ENCODE peak calls at places on chromosomes 5 and 9, in five cellular contexts. F is H1, Y is K562, C is GM12878, M is HepG2. X is an unnamed sample.

GRCh38 chr5:141882594-141883183 is 4.5 kb upstream of the PCDH1 start:
- DNase-seq in C (no peak), M (peak), Y (peak), F (peak), X (no peak)

GRCh38 chr9:33686942-33687341 is 108.4 kb upstream of the PRSS3 start:
- DNase-seq in M (no peak), C (no peak), Y (no peak), F (no peak), X (no peak)

GRCh38 chr9:99726758-99727157 is 94.9 kb upstream of the NR4A3 start:
- DNase-seq in F (no peak), Y (no peak), M (no peak), C (no peak), X (no peak)

GRCh38 chr9:91727316-91727861 is 222.6 kb downstream of the ROR2 start:
- DNase-seq in C (no peak), M (peak), F (peak), Y (peak), X (peak)

GRCh38 chr5:156556666-156557401 is 229.9 kb downstream of the SGCD start:
- DNase-seq in F (no peak), Y (no peak), C (no peak), M (no peak), X (no peak)

GRCh38 chr5:179967489-179967888 is 59.8 kb upstream of the TBC1D9B start:
- DNase-seq in F (no peak), Y (no peak), C (no peak), M (peak), X (no peak)

GRCh38 chr9:132141364-132141947 is 20.4 kb upstream of the NTNG2 start:
- DNase-seq in C (no peak), Y (no peak), M (no peak), F (peak), X (no peak)

GRCh38 chr9:3951266-3951665 is 348.6 kb downstream of the GLIS3 start:
- DNase-seq in F (no peak), Y (no peak), C (no peak), M (no peak), X (no peak)

GRCh38 chr9:126327016-126327749 is 554 bp downstream of the MVB12B start:
- DNase-seq in Y (no peak), M (no peak), C (no peak), F (peak), X (no peak)

GRCh38 chr9:86202338-86202882 is 57.0 kb downstream of the C9orf153 start:
- DNase-seq in C (peak), F (no peak), M (peak), Y (peak), X (peak)

GRCh38 chr5:42965934-42966333 is 74.2 kb downstream of the ANXA2R start:
- DNase-seq in C (no peak), M (no peak), Y (no peak), F (no peak), X (no peak)

GRCh38 chr9:134187110-134187531 is 22.8 kb upstream of the RNU6ATAC start:
- DNase-seq in C (no peak), Y (no peak), F (no peak), M (no peak), X (no peak)

GRCh38 chr9:35808433-35808832 is 3.6 kb downstream of the SPAG8 start:
- DNase-seq in M (no peak), Y (no peak), C (no peak), F (no peak), X (no peak)

GRCh38 chr5:142697356-142697807 is 11.5 kb upstream of the FGF1 start:
- DNase-seq in Y (no peak), F (no peak), M (no peak), C (no peak), X (no peak)

GRCh38 chr9:112029921-112030444 is 133.4 kb downstream of the UGCG start:
- DNase-seq in Y (no peak), F (no peak), M (peak), C (no peak), X (no peak)

GRCh38 chr5:72109625-72110024 is 2.4 kb downstream of the MAP1B start:
- DNase-seq in C (no peak), Y (peak), F (no peak), M (no peak), X (no peak)

GRCh38 chr9:93126825-93127368 is 7.2 kb downstream of the NINJ1 start:
- DNase-seq in M (peak), C (no peak), F (no peak), Y (no peak), X (no peak)

GRCh38 chr9:36276840-36277239 is 18.6 kb upstream of the GNE start:
- DNase-seq in F (no peak), Y (peak), C (no peak), M (peak), X (no peak)

GRCh38 chr5:112735702-112736101 is 2.0 kb upstream of the APC start:
- DNase-seq in F (no peak), Y (no peak), C (no peak), M (no peak), X (no peak)

GRCh38 chr9:28926311-28926710 is 1353.0 kb upstream of the C9orf72 start:
- DNase-seq in M (no peak), Y (no peak), C (no peak), F (no peak), X (no peak)

GRCh38 chr5:40409600-40409999 is 270.1 kb upstream of the PTGER4 start:
- DNase-seq in M (no peak), C (no peak), Y (no peak), F (no peak), X (no peak)

GRCh38 chr9:137499858-137500661 is 40.9 kb upstream of the NSMF start:
- DNase-seq in F (no peak), M (no peak), C (no peak), Y (no peak), X (no peak)

GRCh38 chr5:136276946-136277345 is 84.0 kb upstream of the SMIM32 start:
- DNase-seq in M (no peak), Y (no peak), F (no peak), C (no peak), X (no peak)

GRCh38 chr5:174622067-174622466 is 102.3 kb upstream of the MSX2 start:
- DNase-seq in Y (no peak), M (no peak), F (no peak), C (no peak), X (no peak)

GRCh38 chr9:20854444-20854843 is 170.4 kb downstream of the FOCAD start:
- DNase-seq in M (no peak), C (no peak), F (no peak), Y (no peak), X (no peak)

GRCh38 chr5:56414056-56414455 is 180.9 kb upstream of the ANKRD55 start:
- DNase-seq in M (no peak), Y (no peak), C (no peak), F (no peak), X (no peak)

DNA sequence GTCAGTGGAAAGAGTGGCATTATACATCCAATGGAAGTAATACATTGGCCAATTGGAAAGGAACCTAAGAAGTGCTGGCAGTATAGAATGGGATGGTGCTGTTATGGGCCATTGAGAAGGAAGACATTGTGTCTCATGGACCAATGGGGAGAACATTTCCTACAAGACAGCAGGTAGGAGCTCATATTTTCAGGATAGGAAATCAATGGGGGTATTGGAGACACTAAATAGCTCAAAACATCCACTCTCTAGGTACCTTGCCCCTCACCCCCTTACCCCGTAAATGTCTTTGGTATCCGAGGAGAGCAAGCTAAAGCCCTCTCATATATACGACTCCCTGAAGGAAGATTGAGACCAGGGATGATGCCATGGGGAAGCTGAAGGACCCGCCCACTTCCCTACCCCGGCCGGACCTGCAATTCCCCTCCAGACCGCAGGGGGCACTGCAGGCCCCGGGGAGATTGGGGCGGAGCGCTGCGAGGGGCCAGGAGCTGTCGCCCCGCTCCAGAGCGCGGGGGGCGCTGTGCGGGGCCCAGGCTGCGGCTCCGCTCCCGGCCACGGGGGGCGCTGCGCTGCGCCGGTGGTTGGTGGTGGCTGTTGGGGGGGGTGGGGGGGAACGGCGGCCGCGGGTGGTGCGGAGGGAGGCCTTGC is at the start of gene KDM3B:
- DNase-seq in F (peak), M (peak), C (peak), Y (peak), X (peak)
- TF ChIP-seq POLR2AphosphoS5 in F (peak), M (no peak), C (no peak), Y (no peak), X (peak)

DNA sequence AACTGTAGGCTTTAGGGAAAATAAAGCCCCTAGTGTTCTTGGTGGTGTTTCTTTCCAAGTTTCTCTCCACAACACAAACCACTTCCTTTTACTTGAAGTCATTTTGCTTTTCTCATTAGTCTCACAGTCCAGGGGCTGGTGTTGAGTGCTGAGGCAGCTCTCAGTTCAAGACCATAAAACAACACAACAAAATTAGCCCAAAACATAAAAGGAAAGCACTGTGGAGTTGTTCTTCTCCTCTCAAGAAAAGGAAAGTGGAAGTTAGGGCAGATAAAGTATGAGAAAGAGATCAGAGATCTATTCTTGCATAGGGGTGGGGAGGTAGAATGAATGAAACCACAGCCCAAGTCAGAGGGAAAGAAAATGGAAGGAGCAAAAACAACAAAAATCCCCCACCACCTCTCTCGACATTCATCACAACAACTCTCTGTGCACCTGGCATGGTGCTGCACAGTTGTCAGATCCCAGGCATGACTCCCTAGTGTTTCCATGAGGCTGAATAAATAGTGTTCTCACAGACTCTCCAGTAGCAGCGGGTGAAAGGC is 569.9 kb downstream of the RAB3C start:
- DNase-seq in C (no peak), M (no peak), Y (no peak), F (no peak), X (no peak)
- TF ChIP-seq ZNF274 in C (no peak), M (no peak), Y (no peak), F (no peak), X (no peak)

DNA sequence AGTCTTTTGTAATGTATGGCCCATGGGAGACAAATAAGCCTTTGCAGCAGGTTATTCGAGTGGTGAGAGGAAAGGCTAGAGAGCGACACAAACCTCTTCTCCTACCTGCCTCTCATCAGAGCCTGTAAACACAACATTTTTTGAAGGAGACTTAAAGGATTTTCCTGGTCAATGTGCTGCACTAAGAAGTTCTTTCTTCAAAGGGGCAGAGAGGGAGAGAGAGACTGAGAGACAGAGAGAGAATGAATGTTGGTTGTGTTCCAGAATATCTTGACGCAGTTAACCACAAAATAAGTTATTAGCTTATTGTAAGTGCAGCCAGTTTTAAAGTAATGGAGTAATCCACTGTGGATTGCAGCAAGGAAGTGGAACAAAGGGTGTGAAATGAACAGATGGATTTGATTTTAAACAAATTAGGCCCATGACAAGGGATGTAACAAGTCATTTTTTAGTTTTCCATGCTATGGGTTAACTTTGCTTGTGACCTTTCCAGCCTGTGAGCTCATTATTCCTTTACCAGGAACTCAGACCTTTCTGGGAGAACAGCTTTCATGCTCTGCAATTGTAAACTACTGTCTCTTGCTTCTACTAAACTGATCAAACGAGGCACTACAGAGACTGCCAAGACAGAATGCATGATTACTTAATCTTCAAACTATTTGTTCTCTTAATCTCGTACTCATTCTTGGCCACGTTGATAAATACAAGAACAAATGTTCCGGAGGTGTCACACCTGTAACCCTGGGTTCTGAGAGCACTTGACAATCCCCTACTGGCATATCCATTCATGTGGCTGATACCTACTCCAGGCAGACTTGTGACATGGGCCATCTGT is 131.2 kb downstream of the TLE1 start:
- DNase-seq in Y (no peak), F (no peak), C (no peak), M (no peak), X (no peak)
- TF ChIP-seq POLR2AphosphoS5 in Y (no peak), F (no peak), C (no peak), M (no peak), X (no peak)

DNA sequence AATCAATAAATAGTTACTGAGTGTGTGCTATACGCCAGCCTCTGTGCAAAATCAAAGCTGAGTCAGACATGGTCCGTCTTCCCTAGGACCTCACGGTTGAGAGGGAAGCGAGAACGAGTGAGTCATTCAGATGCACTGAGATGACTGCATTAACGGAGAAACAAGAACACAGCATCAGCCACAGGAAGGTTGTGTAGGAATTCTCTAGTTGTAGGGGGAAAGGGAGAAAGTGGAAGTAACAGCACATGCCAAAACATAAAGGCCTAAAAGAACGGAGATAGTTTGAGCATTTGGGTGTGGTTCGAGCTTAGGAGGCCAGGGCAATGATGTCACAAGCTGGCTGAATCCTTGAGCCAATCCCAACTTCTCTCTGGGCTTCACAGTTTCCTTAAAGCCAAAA is 441.8 kb upstream of the BRINP1 start:
- DNase-seq in F (no peak), C (no peak), Y (no peak), M (no peak), X (no peak)
- TF ChIP-seq ZNF274 in F (no peak), C (no peak), Y (no peak), M (no peak), X (no peak)

GRCh38 chr9:79731483-79731882 is 159.7 kb downstream of the TLE4 start:
- DNase-seq in C (peak), M (no peak), F (no peak), Y (no peak), X (no peak)
- TF ChIP-seq POLR2AphosphoS5 in C (no peak), M (no peak), F (no peak), Y (no peak), X (no peak)

GRCh38 chr9:130199605-130200004 is 27.4 kb downstream of the NCS1 start:
- DNase-seq in C (no peak), F (no peak), Y (no peak), M (no peak), X (no peak)
- TF ChIP-seq ZNF274 in C (no peak), F (no peak), Y (no peak), M (no peak), X (no peak)

GRCh38 chr9:68705636-68706578 is 867 bp downstream of the PIP5K1B start:
- DNase-seq in M (peak), F (peak), Y (peak), C (no peak), X (no peak)

GRCh38 chr9:68708089-68708488 is 3.0 kb downstream of the PIP5K1B start:
- DNase-seq in F (no peak), M (no peak), C (no peak), Y (no peak), X (no peak)

GRCh38 chr9:68708513-68708912 is 3.5 kb downstream of the PIP5K1B start:
- DNase-seq in F (no peak), Y (no peak), M (no peak), C (no peak), X (no peak)

GRCh38 chr9:68704804-68705635 is at the start of gene PIP5K1B:
- DNase-seq in M (peak), Y (peak), F (peak), C (no peak), X (no peak)

DNA sequence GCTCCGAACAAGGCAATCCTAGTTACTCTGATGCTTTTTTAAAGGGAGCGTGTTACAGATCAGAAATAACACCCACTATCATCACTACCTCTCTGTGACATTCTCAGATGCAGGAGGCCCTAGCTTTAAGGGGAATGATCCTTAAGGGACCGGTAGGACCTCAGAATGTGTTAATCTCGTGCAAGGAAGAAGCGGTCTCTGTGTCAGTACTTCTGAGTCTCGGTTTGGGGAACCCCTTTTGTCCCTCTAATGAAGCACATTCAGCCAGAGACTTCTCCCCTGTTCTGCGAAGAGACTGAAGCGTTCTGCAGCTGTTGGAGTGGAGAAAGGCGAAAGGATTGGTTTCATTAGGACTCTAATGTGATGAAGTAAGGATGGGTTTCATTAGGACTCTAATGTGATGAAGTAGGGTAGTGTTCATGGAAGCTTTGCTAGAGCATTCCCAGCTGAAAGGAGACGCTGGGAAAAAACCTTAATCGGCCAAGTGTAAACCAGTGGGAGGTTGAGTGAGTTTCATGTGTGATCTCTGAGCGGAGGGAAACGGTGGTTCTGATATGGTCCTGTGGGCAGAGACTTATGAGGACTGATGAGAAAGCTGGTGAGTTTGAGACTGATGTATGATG is 1.6 kb downstream of the PIP5K1B start:
- DNase-seq in Y (no peak), M (no peak), C (peak), F (no peak), X (no peak)
- TF ChIP-seq POLR2AphosphoS5 in Y (no peak), M (no peak), C (no peak), F (no peak), X (no peak)

GRCh38 chr9:12813960-12814876 is 39.4 kb downstream of the LURAP1L start:
- DNase-seq in Y (peak), F (no peak), C (no peak), M (peak), X (peak)
- TF ChIP-seq ZNF274 in Y (no peak), F (no peak), C (no peak), M (no peak), X (no peak)

DNA sequence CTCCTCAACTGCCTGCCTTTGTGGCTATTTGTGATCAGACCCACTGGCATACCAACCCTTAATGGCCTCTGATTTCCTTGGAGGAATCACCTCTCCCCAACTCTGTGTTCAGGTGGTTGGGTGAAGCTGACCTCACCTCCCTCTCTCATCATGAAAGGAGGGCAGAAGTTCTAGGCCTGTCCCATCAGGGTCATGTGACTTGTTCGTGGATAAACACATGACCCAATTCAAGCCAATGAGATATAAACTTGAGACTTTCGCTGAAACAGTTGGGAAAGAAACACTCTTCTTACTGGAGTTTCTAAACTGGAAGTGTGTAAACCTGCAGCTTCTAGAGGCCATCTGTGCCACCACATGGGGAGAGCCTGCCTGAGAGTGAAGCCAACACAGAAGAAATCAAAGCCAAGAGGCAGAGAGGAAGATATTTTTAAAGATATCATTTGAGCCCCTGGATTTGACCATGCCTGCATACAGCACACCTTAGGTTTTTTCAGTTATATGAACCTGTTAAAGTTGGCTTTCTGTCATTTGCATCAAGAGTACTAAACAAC is 5.8 kb downstream of the GABBR2 start:
- DNase-seq in Y (no peak), F (no peak), M (no peak), C (no peak), X (no peak)
- TF ChIP-seq POLR2AphosphoS5 in Y (no peak), F (no peak), M (no peak), C (no peak), X (no peak)